ENCODE peak calls at places on chromosome 20, in ten cellular contexts. E, L, X, P, Y, I, B, G, U and V are unnamed samples.

GRCh38 chr20:5602346-5602745 is 147.9 kb upstream of the SHLD1 start:
- DNase-seq in G (no peak), P (peak), U (no peak), E (no peak), X (no peak), Y (no peak), L (peak), I (no peak), B (no peak), V (no peak)

GRCh38 chr20:58619847-58620431 is 31.1 kb upstream of the STX16 start:
- DNase-seq in X (no peak), I (no peak), Y (no peak), B (peak), E (no peak), L (no peak), U (no peak), G (no peak), P (no peak), V (no peak)

GRCh38 chr20:11170025-11170424 is 496.2 kb upstream of the JAG1 start:
- DNase-seq in B (no peak), E (no peak), X (no peak), P (peak), U (no peak), Y (no peak), I (no peak), L (peak), G (no peak), V (no peak)

GRCh38 chr20:47792021-47792618 is 6.8 kb upstream of the SULF2 start:
- DNase-seq in Y (peak), E (peak), U (peak), L (peak), P (peak), I (peak), B (no peak), G (peak), X (peak), V (peak)

GRCh38 chr20:17873410-17874270 is 95.0 kb downstream of the SNX5 start:
- DNase-seq in G (peak), E (peak), P (peak), L (peak), Y (peak), U (no peak), B (peak), I (peak), X (peak), V (peak)

GRCh38 chr20:8223096-8223870 is 91.2 kb downstream of the PLCB1 start:
- DNase-seq in P (peak), E (peak), L (peak), Y (no peak), U (no peak), X (peak), I (no peak), G (peak), B (no peak), V (peak)

GRCh38 chr20:57948177-57948955 is 238.6 kb upstream of the PMEPA1 start:
- DNase-seq in U (no peak), L (no peak), X (no peak), Y (no peak), I (no peak), G (no peak), B (no peak), E (no peak), P (no peak), V (peak)

GRCh38 chr20:47489448-47489872 is 12.2 kb upstream of the NCOA3 start:
- DNase-seq in X (no peak), Y (no peak), B (no peak), P (no peak), U (no peak), I (peak), L (no peak), G (no peak), E (no peak), V (no peak)

GRCh38 chr20:4151991-4152695 is 136.8 kb upstream of the RNF24 start:
- DNase-seq in U (no peak), X (no peak), Y (no peak), I (no peak), P (peak), E (no peak), L (no peak), B (no peak), G (no peak), V (no peak)

GRCh38 chr20:48586728-48587127 is 241.1 kb downstream of the PREX1 start:
- DNase-seq in U (no peak), B (no peak), Y (no peak), L (no peak), I (no peak), X (no peak), E (no peak), G (no peak), P (no peak), V (no peak)

GRCh38 chr20:48632825-48633619 is 194.8 kb downstream of the PREX1 start:
- DNase-seq in E (no peak), I (no peak), L (no peak), Y (no peak), X (no peak), P (no peak), B (no peak), G (no peak), U (no peak), V (no peak)

GRCh38 chr20:53581444-53582311 is 12.0 kb downstream of the ZNF217 start:
- DNase-seq in L (no peak), P (no peak), I (no peak), X (no peak), E (no peak), U (no peak), B (no peak), G (no peak), Y (no peak), V (no peak)

GRCh38 chr20:57967364-57967763 is 257.5 kb upstream of the PMEPA1 start:
- DNase-seq in X (no peak), P (no peak), Y (no peak), U (no peak), B (no peak), E (no peak), G (no peak), L (no peak), I (no peak), V (no peak)

GRCh38 chr20:32622585-32623468 is 37.7 kb upstream of the NOL4L start:
- DNase-seq in Y (no peak), U (no peak), B (no peak), E (no peak), P (no peak), L (no peak), X (no peak), G (no peak), I (no peak), V (no peak)

GRCh38 chr20:38673261-38673660 is 51.0 kb upstream of the SLC32A1 start:
- DNase-seq in X (no peak), E (no peak), I (no peak), G (no peak), Y (no peak), P (no peak), L (no peak), B (no peak), U (peak), V (no peak)

GRCh38 chr20:31580706-31581105 is 24.4 kb upstream of the ID1 start:
- DNase-seq in L (no peak), E (no peak), G (no peak), U (no peak), Y (no peak), P (no peak), X (no peak), B (no peak), I (no peak), V (no peak)

GRCh38 chr20:4162766-4163165 is 147.4 kb upstream of the RNF24 start:
- DNase-seq in E (no peak), X (no peak), I (no peak), B (no peak), U (no peak), L (no peak), Y (no peak), G (no peak), P (no peak), V (no peak)

GRCh38 chr20:9129756-9130155 is 60.9 kb downstream of the PLCB4 start:
- DNase-seq in G (no peak), X (no peak), L (peak), I (no peak), Y (no peak), B (no peak), U (no peak), P (no peak), E (no peak), V (no peak)

GRCh38 chr20:38181971-38182370 is 16.9 kb upstream of the TGM2 start:
- DNase-seq in U (no peak), Y (no peak), B (no peak), P (no peak), G (no peak), X (no peak), L (no peak), I (no peak), E (no peak), V (no peak)

GRCh38 chr20:1946762-1947534 is 46.9 kb downstream of the PDYN start:
- DNase-seq in B (no peak), I (no peak), P (peak), Y (peak), L (peak), G (no peak), U (peak), X (no peak), E (no peak), V (peak)

GRCh38 chr20:58162976-58163375 is 65.5 kb downstream of the ANKRD60 start:
- DNase-seq in L (no peak), G (no peak), U (no peak), Y (no peak), I (peak), B (no peak), P (no peak), X (no peak), E (peak), V (peak)

GRCh38 chr20:49351775-49352174 is 73.9 kb upstream of the ZNFX1 start:
- DNase-seq in G (no peak), U (no peak), E (no peak), L (no peak), X (no peak), Y (no peak), B (no peak), I (no peak), P (no peak), V (no peak)

GRCh38 chr20:37223053-37223452 is 38.6 kb downstream of the GHRH start:
- DNase-seq in Y (no peak), U (no peak), L (peak), E (peak), G (peak), P (peak), I (no peak), B (no peak), X (peak), V (peak)

GRCh38 chr20:37837934-37838333 is 65.0 kb upstream of the VSTM2L start:
- DNase-seq in P (no peak), I (no peak), G (no peak), E (no peak), Y (no peak), U (no peak), B (no peak), X (no peak), L (no peak), V (no peak)

DNA sequence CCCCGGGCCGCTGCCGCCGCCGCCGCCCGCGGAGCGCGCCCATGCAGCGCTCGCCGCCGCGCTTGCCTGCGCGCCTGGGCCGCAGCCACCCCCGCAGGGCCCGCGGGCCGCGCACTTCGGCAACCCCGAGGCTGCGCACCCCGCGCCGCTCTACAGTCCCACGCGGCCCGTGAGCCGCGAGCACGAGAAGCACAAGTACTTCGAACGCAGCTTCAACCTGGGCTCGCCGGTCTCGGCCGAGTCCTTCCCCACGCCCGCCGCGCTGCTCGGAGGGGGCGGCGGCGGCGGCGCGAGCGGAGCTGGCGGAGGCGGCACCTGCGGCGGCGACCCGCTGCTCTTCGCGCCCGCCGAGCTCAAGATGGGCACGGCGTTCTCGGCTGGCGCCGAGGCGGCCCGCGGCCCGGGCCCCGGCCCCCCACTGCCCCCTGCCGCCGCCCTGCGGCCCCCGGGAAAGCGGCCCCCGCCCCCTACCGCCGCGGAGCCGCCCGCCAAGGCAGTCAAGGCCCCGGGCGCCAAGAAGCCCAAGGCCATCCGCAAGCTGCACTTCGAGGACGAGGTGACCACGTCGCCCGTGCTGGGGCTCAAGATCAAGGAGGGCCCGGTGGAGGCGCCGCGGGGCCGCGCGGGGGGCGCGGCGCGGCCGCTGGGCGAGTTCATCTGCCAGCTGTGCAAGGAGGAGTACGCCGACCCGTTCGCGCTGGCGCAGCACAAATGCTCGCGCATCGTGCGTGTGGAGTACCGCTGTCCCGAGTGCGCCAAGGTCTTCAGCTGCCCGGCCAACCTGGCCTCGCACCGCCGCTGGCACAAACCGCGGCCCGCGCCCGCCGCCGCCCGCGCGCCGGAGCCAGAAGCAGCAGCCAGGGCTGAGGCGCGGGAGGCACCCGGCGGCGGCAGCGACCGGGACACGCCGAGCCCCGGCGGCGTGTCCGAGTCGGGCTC is 779 bp downstream of the INSM1 start:
- DNase-seq in I (no peak), L (no peak), G (no peak), X (no peak), B (no peak), P (no peak), E (no peak), Y (no peak), U (no peak), V (no peak)
- H3K4me3 ChIP-seq in I (peak), L (no peak), G (peak), X (no peak), B (no peak), P (peak), E (no peak), Y (peak), U (peak), V (no peak)

GRCh38 chr20:63006611-63007471 is at the start of gene BHLHE23:
- DNase-seq in E (no peak), G (no peak), Y (no peak), P (peak), B (no peak), X (no peak), U (peak), I (no peak), L (no peak), V (no peak)
- H3K4me3 ChIP-seq in E (no peak), G (no peak), Y (no peak), P (peak), B (no peak), X (no peak), U (peak), I (no peak), L (no peak), V (no peak)

GRCh38 chr20:64099086-64099786 is 8.1 kb downstream of the NPBWR2 start:
- DNase-seq in G (no peak), X (no peak), I (no peak), Y (no peak), E (no peak), P (no peak), L (no peak), U (no peak), B (no peak), V (no peak)
- H3K4me3 ChIP-seq in G (no peak), X (no peak), I (no peak), Y (no peak), E (no peak), P (no peak), L (no peak), U (no peak), B (no peak), V (no peak)

GRCh38 chr20:15561707-15562106 is 1011.5 kb downstream of the KIF16B start:
- DNase-seq in U (peak), I (no peak), L (no peak), B (no peak), G (no peak), P (no peak), Y (no peak), E (no peak), X (no peak), V (no peak)

GRCh38 chr20:15555913-15556312 is 1017.3 kb downstream of the KIF16B start:
- DNase-seq in P (no peak), E (peak), L (no peak), G (no peak), Y (no peak), U (no peak), X (no peak), I (no peak), B (no peak), V (peak)

GRCh38 chr20:15560936-15561531 is 1012.2 kb downstream of the KIF16B start:
- DNase-seq in G (no peak), I (no peak), U (no peak), P (no peak), X (no peak), L (no peak), E (no peak), Y (no peak), B (no peak), V (no peak)

DNA sequence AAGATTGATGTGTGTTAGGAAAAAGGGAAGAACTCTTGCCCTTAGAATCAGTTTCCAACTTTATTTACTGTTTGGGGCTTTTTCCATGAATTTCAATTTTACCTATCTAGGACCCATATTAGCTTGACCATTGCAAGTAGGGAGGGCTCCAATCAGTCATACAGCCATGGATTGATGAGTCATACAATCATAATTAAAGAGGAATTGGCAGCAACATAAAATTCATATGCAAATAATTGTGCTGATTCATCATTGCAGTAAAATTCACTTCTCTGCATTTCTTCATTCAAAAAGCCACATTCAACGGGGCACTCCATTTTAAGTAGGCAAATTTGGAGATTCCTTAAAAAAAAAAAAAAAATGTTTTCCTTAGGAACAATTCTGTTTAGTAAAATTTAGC is 1016.4 kb downstream of the KIF16B start:
- DNase-seq in G (no peak), L (no peak), Y (no peak), I (no peak), B (no peak), P (no peak), E (no peak), U (no peak), X (no peak), V (no peak)
- H3K4me3 ChIP-seq in G (no peak), L (no peak), Y (no peak), I (no peak), B (no peak), P (no peak), E (no peak), U (no peak), X (no peak), V (no peak)